ENCODE peak calls at places on chromosomes 3 and 15, in seven cellular contexts. One of them, this sample, is unnamed.
A peak's percentile ranks its signal among the peaks of the same experiment; 100 is the strongest.

GRCh38 chr3:194117114-194117845 is 18.7 kb upstream of the HES1 start:
- DNase-seq in neuronal stem cell: no peak
- DNase-seq in mesendoderm: no peak
- DNase-seq in mesenchymal stem cell: no peak
- DNase-seq in H9: no peak
- DNase-seq in H1: no peak
- DNase-seq in trophoblast cell: no peak
- DNase-seq in this sample: no peak

GRCh38 chr3:59641169-59641914 is 591.5 kb upstream of the CFAP20DC start:
- DNase-seq in neuronal stem cell: no peak
- DNase-seq in mesendoderm: no peak
- DNase-seq in mesenchymal stem cell: no peak
- DNase-seq in H9: no peak
- DNase-seq in H1: no peak
- DNase-seq in trophoblast cell: no peak
- DNase-seq in this sample: peak; percentile 9

GRCh38 chr3:20190991-20191390 is 5.0 kb upstream of the SGO1 start:
- DNase-seq in neuronal stem cell: no peak
- DNase-seq in mesendoderm: peak; percentile 32
- DNase-seq in mesenchymal stem cell: no peak
- DNase-seq in H9: peak; percentile 36
- DNase-seq in H1: no peak
- DNase-seq in trophoblast cell: no peak
- DNase-seq in this sample: no peak

GRCh38 chr3:152126260-152126659 is 142.5 kb upstream of the MBNL1 start:
- DNase-seq in neuronal stem cell: no peak
- DNase-seq in mesendoderm: no peak
- DNase-seq in mesenchymal stem cell: peak; percentile 77
- DNase-seq in H9: no peak
- DNase-seq in H1: no peak
- DNase-seq in trophoblast cell: no peak
- DNase-seq in this sample: peak; percentile 55

GRCh38 chr3:11582123-11582968 is 61.4 kb downstream of the VGLL4 start:
- DNase-seq in neuronal stem cell: no peak
- DNase-seq in mesendoderm: peak; percentile 79
- DNase-seq in mesenchymal stem cell: peak; percentile 79
- DNase-seq in H9: peak; percentile 61
- DNase-seq in H1: peak; percentile 62
- DNase-seq in trophoblast cell: no peak
- DNase-seq in this sample: peak; percentile 89

GRCh38 chr3:158106773-158107461 is 697 bp upstream of the SHOX2 start:
- DNase-seq in neuronal stem cell: no peak
- DNase-seq in mesendoderm: peak; percentile 80
- DNase-seq in mesenchymal stem cell: peak; percentile 42
- DNase-seq in H9: peak; percentile 67
- DNase-seq in H1: peak; percentile 75
- DNase-seq in trophoblast cell: peak; percentile 6
- DNase-seq in this sample: no peak

GRCh38 chr15:90001062-90001682 is at the start of gene ZNF710:
- DNase-seq in neuronal stem cell: peak; percentile 51
- DNase-seq in mesendoderm: peak; percentile 86
- DNase-seq in mesenchymal stem cell: peak; percentile 79
- DNase-seq in H9: peak; percentile 73
- DNase-seq in H1: peak; percentile 74
- DNase-seq in trophoblast cell: no peak
- DNase-seq in this sample: peak; percentile 66

GRCh38 chr3:53046171-53047170 is 598 bp upstream of the SFMBT1 start:
- DNase-seq in neuronal stem cell: peak; percentile 52
- DNase-seq in mesendoderm: peak; percentile 82
- DNase-seq in mesenchymal stem cell: peak; percentile 46
- DNase-seq in H9: peak; percentile 87
- DNase-seq in H1: peak; percentile 86
- DNase-seq in trophoblast cell: no peak
- DNase-seq in this sample: peak; percentile 11

GRCh38 chr15:67110400-67110799 is 45.0 kb downstream of the SMAD3 start:
- DNase-seq in neuronal stem cell: no peak
- DNase-seq in mesendoderm: no peak
- DNase-seq in mesenchymal stem cell: no peak
- DNase-seq in H9: no peak
- DNase-seq in H1: no peak
- DNase-seq in trophoblast cell: no peak
- DNase-seq in this sample: no peak

GRCh38 chr3:177929310-177929709 is 606.9 kb upstream of the KCNMB2 start:
- DNase-seq in neuronal stem cell: no peak
- DNase-seq in mesendoderm: no peak
- DNase-seq in mesenchymal stem cell: no peak
- DNase-seq in H9: no peak
- DNase-seq in H1: no peak
- DNase-seq in trophoblast cell: peak; percentile 69
- DNase-seq in this sample: peak; percentile 37

GRCh38 chr3:88280326-88280725 is 130.6 kb downstream of the C3orf38 start:
- DNase-seq in neuronal stem cell: no peak
- DNase-seq in mesendoderm: no peak
- DNase-seq in mesenchymal stem cell: no peak
- DNase-seq in H9: no peak
- DNase-seq in H1: no peak
- DNase-seq in trophoblast cell: no peak
- DNase-seq in this sample: no peak

GRCh38 chr3:88282519-88283241 is 132.9 kb downstream of the C3orf38 start:
- DNase-seq in neuronal stem cell: no peak
- DNase-seq in mesendoderm: no peak
- DNase-seq in mesenchymal stem cell: no peak
- DNase-seq in H9: no peak
- DNase-seq in H1: no peak
- DNase-seq in trophoblast cell: no peak
- DNase-seq in this sample: no peak

GRCh38 chr3:88283242-88283592 is 133.5 kb downstream of the C3orf38 start:
- DNase-seq in neuronal stem cell: no peak
- DNase-seq in mesendoderm: no peak
- DNase-seq in mesenchymal stem cell: no peak
- DNase-seq in H9: no peak
- DNase-seq in H1: no peak
- DNase-seq in trophoblast cell: no peak
- DNase-seq in this sample: no peak
- H3K4ac ChIP-seq in neuronal stem cell: no peak overlapping the region
- H3K4ac ChIP-seq in mesendoderm: no peak overlapping the region
- H3K4ac ChIP-seq in mesenchymal stem cell: no peak overlapping the region
- H3K4ac ChIP-seq in H9: no peak overlapping the region
- H3K4ac ChIP-seq in H1: no peak overlapping the region
- H3K4ac ChIP-seq in trophoblast cell: no peak overlapping the region
- H3K4ac ChIP-seq in this sample: no peak overlapping the region

GRCh38 chr3:39473452-39474125 is 6.1 kb downstream of the MOBP start:
- DNase-seq in neuronal stem cell: no peak
- DNase-seq in mesendoderm: peak; percentile 23
- DNase-seq in mesenchymal stem cell: no peak
- DNase-seq in H9: peak; percentile 57
- DNase-seq in H1: no peak
- DNase-seq in trophoblast cell: peak; percentile 51
- DNase-seq in this sample: no peak

GRCh38 chr3:39469258-39469657 is 1.8 kb downstream of the MOBP start:
- DNase-seq in neuronal stem cell: no peak
- DNase-seq in mesendoderm: no peak
- DNase-seq in mesenchymal stem cell: no peak
- DNase-seq in H9: no peak
- DNase-seq in H1: no peak
- DNase-seq in trophoblast cell: no peak
- DNase-seq in this sample: no peak

GRCh38 chr3:39469945-39470344 is 2.5 kb downstream of the MOBP start:
- DNase-seq in neuronal stem cell: no peak
- DNase-seq in mesendoderm: no peak
- DNase-seq in mesenchymal stem cell: no peak
- DNase-seq in H9: no peak
- DNase-seq in H1: no peak
- DNase-seq in trophoblast cell: no peak
- DNase-seq in this sample: no peak

GRCh38 chr3:39474126-39474515 is 6.6 kb downstream of the MOBP start:
- DNase-seq in neuronal stem cell: no peak
- DNase-seq in mesendoderm: no peak
- DNase-seq in mesenchymal stem cell: no peak
- DNase-seq in H9: no peak
- DNase-seq in H1: no peak
- DNase-seq in trophoblast cell: no peak
- DNase-seq in this sample: no peak

DNA sequence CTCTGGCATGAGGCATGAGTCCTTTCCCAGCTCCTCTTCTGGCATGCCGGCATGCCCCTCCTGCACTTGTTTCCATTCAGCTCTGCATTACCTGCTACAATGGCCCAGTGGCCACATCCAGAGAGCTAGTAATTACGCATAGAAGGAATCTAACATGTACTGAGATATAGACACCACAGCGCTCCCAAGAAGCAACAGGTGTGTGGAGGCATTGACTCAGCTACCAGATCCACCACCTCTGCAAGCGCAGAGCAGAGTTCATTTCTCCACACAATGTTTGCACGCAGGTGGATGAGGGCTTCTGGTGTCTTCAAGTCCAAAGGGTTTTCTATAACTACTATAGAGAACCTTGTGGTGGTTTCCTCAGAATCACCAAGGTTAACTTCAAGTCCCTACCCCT is 4.2 kb downstream of the MOBP start:
- DNase-seq in neuronal stem cell: no peak
- DNase-seq in mesendoderm: no peak
- DNase-seq in mesenchymal stem cell: no peak
- DNase-seq in H9: no peak
- DNase-seq in H1: no peak
- DNase-seq in trophoblast cell: no peak
- DNase-seq in this sample: no peak
- H4K8ac ChIP-seq in neuronal stem cell: no peak overlapping the region
- H4K8ac ChIP-seq in mesendoderm: no peak overlapping the region
- H4K8ac ChIP-seq in mesenchymal stem cell: no peak overlapping the region
- H4K8ac ChIP-seq in H9: no peak overlapping the region
- H4K8ac ChIP-seq in H1: no peak overlapping the region
- H4K8ac ChIP-seq in trophoblast cell: no peak overlapping the region
- H4K8ac ChIP-seq in this sample: no peak overlapping the region

DNA sequence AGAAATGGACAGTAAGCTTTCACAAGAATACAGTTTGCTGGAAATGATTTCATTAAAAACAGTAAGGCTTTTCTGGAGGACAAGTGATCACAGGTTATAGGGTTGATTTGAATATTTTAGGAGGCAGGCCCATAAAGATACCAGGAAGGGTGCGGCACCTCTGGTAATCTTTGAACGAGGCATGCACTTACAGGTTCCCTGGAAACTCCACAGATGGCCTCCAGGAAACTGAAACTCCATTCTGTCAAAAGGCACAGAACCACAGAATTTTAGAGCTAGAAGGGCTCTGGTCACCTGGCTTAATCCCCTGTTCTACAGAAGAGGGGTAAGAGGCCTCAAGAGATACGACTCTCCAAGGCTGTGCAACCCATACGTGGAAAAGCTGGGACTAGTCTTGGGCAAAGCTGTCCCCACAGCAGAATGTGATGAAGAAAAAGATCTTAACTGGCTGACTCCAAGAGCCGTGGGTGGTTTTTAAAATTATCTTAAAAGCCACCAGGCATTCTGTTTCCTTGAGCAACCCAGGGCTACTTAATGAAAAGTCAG is 1.2 kb downstream of the STARD5 start:
- DNase-seq in neuronal stem cell: no peak
- DNase-seq in mesendoderm: no peak
- DNase-seq in mesenchymal stem cell: no peak
- DNase-seq in H9: no peak
- DNase-seq in H1: no peak
- DNase-seq in trophoblast cell: no peak
- DNase-seq in this sample: no peak
- H3K9ac ChIP-seq in neuronal stem cell: no peak overlapping the region
- H3K9ac ChIP-seq in mesendoderm: no peak overlapping the region
- H3K9ac ChIP-seq in mesenchymal stem cell: peak overlapping the region; percentile 93
- H3K9ac ChIP-seq in H9: no peak overlapping the region
- H3K9ac ChIP-seq in H1: no peak overlapping the region
- H3K9ac ChIP-seq in trophoblast cell: no peak overlapping the region
- H3K9ac ChIP-seq in this sample: peak overlapping the region; percentile 28

GRCh38 chr3:111592941-111593340 is 2.2 kb downstream of the ZBED2 start:
- DNase-seq in neuronal stem cell: no peak
- DNase-seq in mesendoderm: no peak
- DNase-seq in mesenchymal stem cell: no peak
- DNase-seq in H9: no peak
- DNase-seq in H1: no peak
- DNase-seq in trophoblast cell: no peak
- DNase-seq in this sample: no peak

GRCh38 chr3:111595239-111595638 is at the start of gene ZBED2:
- DNase-seq in neuronal stem cell: no peak
- DNase-seq in mesendoderm: no peak
- DNase-seq in mesenchymal stem cell: no peak
- DNase-seq in H9: no peak
- DNase-seq in H1: no peak
- DNase-seq in trophoblast cell: no peak
- DNase-seq in this sample: no peak

GRCh38 chr3:111593666-111594065 is 1.5 kb downstream of the ZBED2 start:
- DNase-seq in neuronal stem cell: no peak
- DNase-seq in mesendoderm: no peak
- DNase-seq in mesenchymal stem cell: no peak
- DNase-seq in H9: no peak
- DNase-seq in H1: no peak
- DNase-seq in trophoblast cell: no peak
- DNase-seq in this sample: no peak

GRCh38 chr3:111594781-111595180 is 365 bp downstream of the ZBED2 start:
- DNase-seq in neuronal stem cell: no peak
- DNase-seq in mesendoderm: no peak
- DNase-seq in mesenchymal stem cell: no peak
- DNase-seq in H9: no peak
- DNase-seq in H1: no peak
- DNase-seq in trophoblast cell: no peak
- DNase-seq in this sample: no peak

GRCh38 chr3:111594205-111594604 is 941 bp downstream of the ZBED2 start:
- DNase-seq in neuronal stem cell: no peak
- DNase-seq in mesendoderm: peak; percentile 37
- DNase-seq in mesenchymal stem cell: peak; percentile 37
- DNase-seq in H9: no peak
- DNase-seq in H1: no peak
- DNase-seq in trophoblast cell: peak; percentile 30
- DNase-seq in this sample: peak; percentile 91
- H3K4ac ChIP-seq in neuronal stem cell: no peak overlapping the region
- H3K4ac ChIP-seq in mesendoderm: no peak overlapping the region
- H3K4ac ChIP-seq in mesenchymal stem cell: no peak overlapping the region
- H3K4ac ChIP-seq in H9: no peak overlapping the region
- H3K4ac ChIP-seq in H1: no peak overlapping the region
- H3K4ac ChIP-seq in trophoblast cell: no peak overlapping the region
- H3K4ac ChIP-seq in this sample: peak overlapping the region; percentile 93

GRCh38 chr15:64500695-64501395 is 40.5 kb downstream of the ZNF609 start:
- DNase-seq in neuronal stem cell: no peak
- DNase-seq in mesendoderm: no peak
- DNase-seq in mesenchymal stem cell: no peak
- DNase-seq in H9: no peak
- DNase-seq in H1: no peak
- DNase-seq in trophoblast cell: no peak
- DNase-seq in this sample: no peak

GRCh38 chr15:64502537-64502936 is 42.2 kb downstream of the ZNF609 start:
- DNase-seq in neuronal stem cell: no peak
- DNase-seq in mesendoderm: no peak
- DNase-seq in mesenchymal stem cell: peak; percentile 49
- DNase-seq in H9: no peak
- DNase-seq in H1: no peak
- DNase-seq in trophoblast cell: no peak
- DNase-seq in this sample: peak; percentile 28

GRCh38 chr15:64503197-64503596 is 42.8 kb downstream of the ZNF609 start:
- DNase-seq in neuronal stem cell: no peak
- DNase-seq in mesendoderm: peak; percentile 55
- DNase-seq in mesenchymal stem cell: peak; percentile 88
- DNase-seq in H9: no peak
- DNase-seq in H1: no peak
- DNase-seq in trophoblast cell: no peak
- DNase-seq in this sample: peak; percentile 74

GRCh38 chr15:64503640-64504039 is 43.3 kb downstream of the ZNF609 start:
- DNase-seq in neuronal stem cell: no peak
- DNase-seq in mesendoderm: no peak
- DNase-seq in mesenchymal stem cell: peak; percentile 48
- DNase-seq in H9: no peak
- DNase-seq in H1: no peak
- DNase-seq in trophoblast cell: no peak
- DNase-seq in this sample: no peak

GRCh38 chr15:64501396-64501716 is 41.0 kb downstream of the ZNF609 start:
- DNase-seq in neuronal stem cell: no peak
- DNase-seq in mesendoderm: no peak
- DNase-seq in mesenchymal stem cell: no peak
- DNase-seq in H9: no peak
- DNase-seq in H1: no peak
- DNase-seq in trophoblast cell: no peak
- DNase-seq in this sample: no peak
- H4K8ac ChIP-seq in neuronal stem cell: no peak overlapping the region
- H4K8ac ChIP-seq in mesendoderm: no peak overlapping the region
- H4K8ac ChIP-seq in mesenchymal stem cell: no peak overlapping the region
- H4K8ac ChIP-seq in H9: no peak overlapping the region
- H4K8ac ChIP-seq in H1: no peak overlapping the region
- H4K8ac ChIP-seq in trophoblast cell: no peak overlapping the region
- H4K8ac ChIP-seq in this sample: no peak overlapping the region

This sample was measured in IMR-90.